ENCODE peak calls at places on chromosomes 5 and 9, in nine cellular contexts. A, K, P, F, Q, U, Z, H and E are unnamed samples.

GRCh38 chr5:142290574-142291299 is 34.1 kb downstream of the SPRY4 start:
- DNase-seq in H (no peak), Z (no peak), A (peak; percentile 20), P (no peak), Q (no peak), U (no peak), F (no peak), K (peak; percentile 5), E (no peak)

GRCh38 chr5:167049043-167049663 is 1242.3 kb upstream of the WWC1 start:
- DNase-seq in F (no peak), Z (no peak), Q (no peak), P (peak; percentile 71), U (no peak), H (no peak), K (peak; percentile 51), A (no peak), E (peak; percentile 43)

GRCh38 chr5:139739612-139739974 is 56.0 kb upstream of the PSD2 start:
- DNase-seq in H (no peak), F (no peak), P (no peak), U (no peak), A (no peak), Z (no peak), K (no peak), Q (no peak), E (no peak)

GRCh38 chr5:94524841-94525697 is 93.3 kb downstream of the KIAA0825 start:
- DNase-seq in F (no peak), Q (no peak), U (no peak), P (peak; percentile 23), A (peak; percentile 30), Z (no peak), H (no peak), K (peak; percentile 55), E (peak; percentile 30)

GRCh38 chr9:132185164-132186009 is 23.5 kb downstream of the NTNG2 start:
- DNase-seq in K (no peak), F (no peak), P (peak; percentile 72), Q (no peak), U (no peak), Z (no peak), A (no peak), H (no peak), E (no peak)

GRCh38 chr9:81592890-81593271 is 96.5 kb downstream of the TLE1 start:
- DNase-seq in P (peak; percentile 42), F (peak; percentile 63), U (peak; percentile 77), H (no peak), A (no peak), Q (no peak), K (no peak), Z (peak; percentile 86), E (peak; percentile 83)

GRCh38 chr9:125659954-125660353 is 47.1 kb downstream of the MAPKAP1 start:
- DNase-seq in Q (no peak), Z (no peak), U (no peak), F (no peak), A (peak; percentile 90), H (no peak), P (no peak), K (no peak), E (peak; percentile 28)

GRCh38 chr5:109309326-109310063 is 100.3 kb downstream of the PJA2 start:
- DNase-seq in K (no peak), F (no peak), P (no peak), A (no peak), Z (no peak), Q (no peak), U (no peak), H (no peak), E (no peak)

GRCh38 chr9:113011911-113012381 is at the start of gene ZNF883:
- DNase-seq in Q (peak; percentile 61), U (peak; percentile 68), A (peak; percentile 55), P (peak; percentile 87), Z (peak; percentile 77), K (no peak), H (no peak), F (peak; percentile 51), E (peak; percentile 19)

GRCh38 chr9:93300585-93301081 is 116.7 kb downstream of the WNK2 start:
- DNase-seq in Q (peak; percentile 36), K (no peak), A (no peak), H (no peak), U (peak; percentile 50), P (peak; percentile 70), F (no peak), Z (peak; percentile 52), E (peak; percentile 15)

GRCh38 chr5:55072668-55073067 is 29.8 kb upstream of the GZMA start:
- DNase-seq in F (no peak), A (no peak), K (no peak), Z (no peak), H (no peak), U (no peak), P (no peak), Q (no peak), E (no peak)

GRCh38 chr5:91373600-91373999 is 9.5 kb downstream of the ARRDC3 start:
- DNase-seq in Z (no peak), F (no peak), U (no peak), H (no peak), P (no peak), Q (no peak), K (no peak), A (no peak), E (no peak)
- TF ChIP-seq POLR2A in Z (no peak), F (no peak), U (no peak), H (no peak), P (no peak), Q (no peak), K (no peak), A (no peak), E (no peak)

GRCh38 chr9:135500525-135501260 is at the start of gene MRPS2:
- DNase-seq in K (peak; percentile 93), H (peak; percentile 97), A (peak; percentile 81), F (peak; percentile 89), P (peak; percentile 88), Z (peak; percentile 97), Q (peak; percentile 85), U (peak; percentile 93), E (peak; percentile 87)
- TF ChIP-seq POLR2A in K (peak; percentile 65), H (peak; percentile 82), A (no peak), F (peak; percentile 33), P (no peak), Z (no peak), Q (peak; percentile 17), U (no peak), E (peak; percentile 54)

GRCh38 chr5:173781826-173782670 is 106.1 kb upstream of the CPEB4 start:
- DNase-seq in Z (peak; percentile 89), F (peak; percentile 76), A (peak; percentile 94), Q (peak; percentile 71), P (peak; percentile 65), U (peak; percentile 90), K (peak; percentile 96), H (no peak), E (peak; percentile 95)
- TF ChIP-seq POLR2A in Z (no peak), F (no peak), A (peak; percentile 19), Q (no peak), P (no peak), U (no peak), K (peak; percentile 72), H (no peak), E (peak; percentile 37)

GRCh38 chr9:127783111-127783621 is 2.7 kb upstream of the CDK9 start:
- DNase-seq in K (peak; percentile 43), P (no peak), A (no peak), Z (peak; percentile 96), F (peak; percentile 52), U (peak; percentile 77), Q (no peak), H (peak; percentile 56), E (no peak)
- TF ChIP-seq POLR2A in K (no peak), P (no peak), A (no peak), Z (no peak), F (no peak), U (no peak), Q (no peak), H (peak; percentile 72), E (no peak)